ENCODE peak calls at places on chromosomes 13 and 19, in five cellular contexts. I, D, F, T and P are unnamed samples.

GRCh38 chr13:28301839-28302238 is 163.5 kb downstream of the PAN3 start:
- DNase-seq in I (no peak), D (no peak), T (peak), F (no peak), P (peak)

GRCh38 chr19:1648156-1648925 is 4.1 kb downstream of the TCF3 start:
- DNase-seq in F (no peak), I (no peak), T (no peak), D (peak), P (no peak)

GRCh38 chr19:16327501-16327900 is 2.9 kb downstream of the KLF2 start:
- DNase-seq in F (no peak), D (peak), I (no peak), T (no peak), P (no peak)

GRCh38 chr19:47427241-47428176 is 8.2 kb upstream of the MEIS3 start:
- DNase-seq in D (peak), F (peak), T (peak), I (peak), P (peak)

GRCh38 chr19:33296473-33297060 is 5.8 kb downstream of the CEBPA start:
- DNase-seq in T (no peak), I (no peak), F (no peak), D (no peak), P (no peak)

GRCh38 chr13:59680429-59681024 is 483.2 kb downstream of the DIAPH3 start:
- DNase-seq in D (no peak), I (peak), F (peak), T (peak), P (peak)

GRCh38 chr13:108200781-108201398 is 14.4 kb downstream of the LIG4 start:
- DNase-seq in D (no peak), I (peak), F (peak), T (no peak), P (no peak)

GRCh38 chr13:19182536-19182935 is 912 bp upstream of the TUBA3C start:
- DNase-seq in D (no peak), T (no peak), F (no peak), I (no peak), P (no peak)

GRCh38 chr13:51152713-51153112 is 41.6 kb upstream of the C13orf42 start:
- DNase-seq in F (no peak), D (no peak), T (no peak), I (peak), P (no peak)

GRCh38 chr13:83879431-83880171 is 2.7 kb downstream of the SLITRK1 start:
- DNase-seq in I (no peak), F (peak), D (no peak), T (peak), P (no peak)

GRCh38 chr13:29925457-29925856 is 75.0 kb upstream of the UBL3 start:
- DNase-seq in F (peak), I (peak), D (peak), T (no peak), P (no peak)

GRCh38 chr19:43820098-43820860 is 6.8 kb upstream of the ZNF283 start:
- DNase-seq in T (no peak), I (peak), F (peak), D (no peak), P (no peak)

GRCh38 chr13:111990362-111990761 is 76.6 kb upstream of the SOX1 start:
- DNase-seq in T (no peak), F (no peak), I (no peak), D (no peak), P (no peak)

GRCh38 chr19:50492303-50493052 is 15.8 kb upstream of the GARIN5A start:
- DNase-seq in F (no peak), D (no peak), I (peak), T (peak), P (no peak)

GRCh38 chr13:111177081-111177711 is 62.1 kb downstream of the ARHGEF7 start:
- DNase-seq in T (no peak), I (peak), D (peak), F (peak), P (peak)

GRCh38 chr13:110680852-110681251 is 25.1 kb downstream of the CARS2 start:
- DNase-seq in I (peak), F (peak), T (peak), D (no peak), P (peak)

GRCh38 chr19:17673937-17674799 is 14.0 kb downstream of the UNC13A start:
- DNase-seq in I (no peak), F (no peak), D (no peak), T (no peak), P (no peak)

GRCh38 chr19:38656171-38656981 is 8.9 kb downstream of the ACTN4 start:
- DNase-seq in I (peak), T (no peak), D (no peak), F (peak), P (peak)

GRCh38 chr19:27740396-27740795 is 1472.6 kb downstream of the UQCRFS1 start:
- DNase-seq in I (no peak), T (no peak), F (no peak), D (no peak), P (no peak)

GRCh38 chr13:54241719-54242118 is 1213.1 kb downstream of the OLFM4 start:
- DNase-seq in F (peak), D (no peak), T (no peak), I (no peak), P (no peak)

GRCh38 chr19:45346449-45346848 is 5.9 kb downstream of the KLC3 start:
- DNase-seq in T (peak), D (no peak), I (no peak), F (no peak), P (no peak)

GRCh38 chr19:15015946-15016542 is 33.2 kb upstream of the CASP14 start:
- DNase-seq in D (no peak), I (peak), T (peak), F (no peak), P (no peak)

DNA sequence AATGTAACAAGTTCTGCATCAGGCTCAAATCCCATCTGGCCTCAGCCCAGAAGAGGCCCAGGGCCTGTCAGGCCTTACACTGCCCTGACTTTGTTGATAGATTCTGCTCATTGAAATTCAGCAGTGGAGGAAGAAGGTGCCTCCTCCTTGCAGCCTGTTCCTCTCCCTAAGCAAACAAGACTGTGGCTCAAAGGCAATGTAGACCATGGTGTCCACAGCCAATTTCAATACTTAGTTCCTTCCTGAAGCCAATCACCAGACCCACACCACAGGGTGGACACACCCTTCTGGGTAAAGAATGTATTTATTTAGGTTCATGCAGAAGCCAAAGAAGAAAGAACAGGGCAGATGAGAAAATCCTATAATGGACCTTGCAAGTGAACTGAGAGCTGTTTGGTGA is 59.4 kb downstream of the LACC1 start:
- DNase-seq in F (no peak), D (no peak), T (no peak), I (no peak), P (no peak)
- H3K4me3 ChIP-seq in F (no peak), D (no peak), T (no peak), I (no peak), P (no peak)

DNA sequence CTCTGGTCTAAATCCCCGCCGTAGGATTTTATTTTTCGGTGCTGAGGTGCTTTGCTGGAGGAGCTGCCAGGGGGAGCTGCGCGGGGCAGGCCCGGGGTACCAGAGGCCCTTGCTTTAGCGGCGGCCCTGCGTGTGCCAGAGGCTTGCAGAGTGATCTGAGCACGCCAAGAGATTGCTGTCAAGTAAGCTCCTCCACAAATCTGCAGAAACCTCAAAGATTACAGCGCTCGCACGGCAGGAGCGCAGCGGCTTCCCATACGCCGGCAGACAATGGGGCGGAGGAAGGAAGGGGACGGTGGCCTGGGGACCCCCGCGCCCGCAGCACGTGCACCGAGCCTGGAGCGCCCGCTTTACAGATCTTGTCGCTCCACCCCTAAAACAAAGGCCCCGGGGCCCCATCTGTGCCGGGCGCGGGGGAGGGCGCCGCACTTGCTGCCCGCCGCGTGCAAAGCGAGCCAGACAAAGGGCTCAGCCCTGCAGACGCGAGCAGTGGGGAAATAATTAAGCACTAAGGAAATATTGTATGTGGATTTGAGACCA is 9.1 kb upstream of the C19orf12 start:
- DNase-seq in F (peak), I (peak), T (peak), D (no peak), P (no peak)
- H3K4me3 ChIP-seq in F (peak), I (peak), T (peak), D (no peak), P (peak)

DNA sequence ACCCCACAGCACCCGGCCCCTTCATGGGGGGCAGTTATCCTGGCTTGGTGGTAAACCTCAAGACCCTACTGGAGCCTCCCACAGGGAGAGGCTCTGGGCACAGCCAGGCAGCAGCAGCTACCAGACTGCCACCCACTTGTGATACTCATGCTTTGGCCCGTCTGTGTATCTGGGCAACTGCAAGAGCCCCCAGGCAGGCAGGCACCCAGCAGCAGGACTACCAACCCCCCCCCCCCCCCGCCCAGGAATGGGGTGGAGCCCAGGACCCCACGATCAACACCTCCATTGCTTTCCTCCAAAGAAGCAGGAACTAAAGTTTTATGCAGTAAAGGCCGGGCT is 896 bp upstream of the LYL1 start:
- DNase-seq in F (no peak), I (no peak), D (no peak), T (no peak), P (no peak)
- H3K4me3 ChIP-seq in F (no peak), I (no peak), D (no peak), T (no peak), P (no peak)

DNA sequence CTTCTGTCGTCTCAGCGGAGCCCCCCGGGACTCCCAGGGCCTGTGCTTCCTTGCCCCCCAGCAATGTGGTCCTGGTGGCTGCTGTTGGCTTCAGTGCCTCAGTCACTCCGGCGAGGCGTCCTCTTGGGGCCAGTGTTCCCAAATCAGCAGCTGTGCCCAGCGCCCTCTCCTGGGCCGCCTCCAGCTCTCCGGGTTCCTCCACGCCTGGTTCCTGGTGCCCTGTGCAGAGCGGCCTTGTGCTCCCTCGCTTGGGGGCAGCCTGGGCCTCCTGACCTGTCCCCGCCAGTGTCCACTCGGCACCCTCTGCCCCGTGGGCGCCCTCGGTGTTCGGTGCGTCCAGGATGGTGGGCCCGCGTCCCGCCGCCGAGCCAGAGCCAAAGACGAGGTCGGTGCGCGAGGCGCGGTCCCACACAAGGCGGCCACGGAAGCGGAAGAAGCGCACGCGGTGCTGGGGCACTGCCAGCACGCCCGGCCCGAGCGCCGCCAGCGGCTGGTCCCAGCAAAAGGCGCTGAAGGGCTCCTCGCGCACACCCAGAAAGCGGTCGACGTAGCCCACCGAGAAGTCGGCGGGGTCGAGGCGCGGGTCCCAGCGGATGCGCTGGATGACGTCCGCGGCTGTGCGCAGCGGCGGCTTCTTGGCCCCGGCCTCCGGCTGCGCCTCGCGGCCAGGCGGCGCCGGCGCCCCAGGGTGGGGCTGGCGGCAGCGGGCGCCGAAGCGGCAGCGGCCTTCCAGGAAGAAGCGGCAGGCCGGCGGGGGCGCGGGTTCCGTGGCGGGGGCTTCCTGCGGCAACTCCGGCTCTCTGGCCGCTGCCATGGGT is 656 bp downstream of the LENG9 start:
- DNase-seq in F (peak), I (peak), D (peak), T (peak), P (no peak)
- H3K4me3 ChIP-seq in F (peak), I (peak), D (peak), T (peak), P (peak)

GRCh38 chr19:56594446-56594782 is 688 bp upstream of the ZNF71 start:
- DNase-seq in T (no peak), D (no peak), F (no peak), I (no peak), P (no peak)
- H3K4me3 ChIP-seq in T (peak), D (no peak), F (peak), I (no peak), P (peak)

DNA sequence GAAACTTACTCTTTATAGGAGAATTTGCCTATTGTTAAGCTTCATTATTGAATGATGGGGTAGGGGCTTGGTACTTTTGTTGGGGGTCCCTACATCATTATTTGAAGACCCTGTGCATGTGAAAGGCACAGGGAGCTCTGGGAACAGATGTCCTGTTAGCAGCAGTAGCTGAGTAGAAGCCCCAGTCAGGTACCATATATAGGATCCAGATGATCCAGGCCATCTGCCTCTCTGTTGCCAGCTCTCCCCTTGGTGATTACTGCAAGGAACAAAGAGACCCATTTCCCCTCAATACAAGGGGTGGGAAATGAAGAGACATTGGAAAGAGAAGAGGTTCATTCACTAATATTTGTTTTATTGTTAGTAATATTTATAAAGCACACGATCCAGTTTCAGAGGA is 4.4 kb upstream of the MTMR6 start:
- DNase-seq in D (no peak), T (no peak), I (no peak), F (no peak), P (no peak)
- H3K4me3 ChIP-seq in D (no peak), T (no peak), I (no peak), F (no peak), P (no peak)

GRCh38 chr19:42132851-42133528 is 744 bp upstream of the POU2F2 start:
- DNase-seq in D (peak), F (peak), I (peak), T (peak), P (peak)

GRCh38 chr19:42132030-42132628 is at the start of gene POU2F2:
- DNase-seq in T (peak), I (no peak), F (peak), D (peak), P (peak)

GRCh38 chr19:42131149-42132029 is 857 bp downstream of the POU2F2 start:
- DNase-seq in F (peak), T (no peak), D (no peak), I (no peak), P (no peak)

GRCh38 chr19:42129399-42130253 is 2.6 kb downstream of the POU2F2 start:
- DNase-seq in D (peak), I (peak), T (no peak), F (peak), P (no peak)

GRCh38 chr19:42130254-42130573 is 2.0 kb downstream of the POU2F2 start:
- DNase-seq in F (no peak), T (no peak), D (no peak), I (no peak), P (no peak)
- H3K4me3 ChIP-seq in F (no peak), T (no peak), D (no peak), I (no peak), P (no peak)

GRCh38 chr13:20703785-20704458 is 423 bp downstream of the IL17D start:
- DNase-seq in I (peak), F (peak), D (peak), T (peak), P (peak)

GRCh38 chr13:20702945-20703784 is at the start of gene IL17D:
- DNase-seq in D (peak), F (no peak), I (no peak), T (peak), P (no peak)

GRCh38 chr13:20702530-20702929 is 969 bp upstream of the IL17D start:
- DNase-seq in F (no peak), D (no peak), T (no peak), I (no peak), P (no peak)

GRCh38 chr13:20706661-20707060 is 3.2 kb downstream of the IL17D start:
- DNase-seq in T (no peak), D (no peak), F (no peak), I (no peak), P (no peak)

DNA sequence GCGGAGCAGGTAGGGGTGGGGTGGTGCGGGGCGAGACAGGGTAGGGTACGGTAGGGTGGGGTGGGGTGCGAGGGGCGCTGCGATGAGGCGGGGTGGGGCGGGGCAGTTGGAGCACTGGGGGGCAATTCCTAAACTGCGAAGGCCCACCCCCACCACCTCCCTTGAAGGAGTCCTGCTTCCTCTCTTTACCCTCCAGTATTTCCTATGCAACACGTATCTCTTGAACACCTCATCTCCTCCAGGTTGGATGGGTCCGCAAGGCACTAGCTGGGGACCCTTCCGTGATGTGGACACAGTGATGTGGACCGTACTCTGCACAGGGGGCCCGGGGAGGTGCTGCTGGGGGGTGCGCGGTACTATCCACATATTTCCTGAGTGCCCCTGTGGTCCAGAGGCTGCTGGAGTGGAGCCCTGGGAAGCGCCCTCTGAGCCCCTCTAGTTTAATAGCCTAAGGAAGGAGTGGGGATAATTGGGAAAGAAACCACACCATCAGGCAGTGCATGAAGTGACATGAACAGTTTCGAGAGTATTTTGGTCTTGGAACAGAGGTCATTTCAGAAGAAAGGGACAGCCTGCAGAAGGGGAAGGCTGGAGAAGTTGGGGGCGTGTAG is 1.1 kb downstream of the IL17D start:
- DNase-seq in T (no peak), I (no peak), F (no peak), D (no peak), P (no peak)
- H3K4me3 ChIP-seq in T (peak), I (peak), F (peak), D (no peak), P (peak)

DNA sequence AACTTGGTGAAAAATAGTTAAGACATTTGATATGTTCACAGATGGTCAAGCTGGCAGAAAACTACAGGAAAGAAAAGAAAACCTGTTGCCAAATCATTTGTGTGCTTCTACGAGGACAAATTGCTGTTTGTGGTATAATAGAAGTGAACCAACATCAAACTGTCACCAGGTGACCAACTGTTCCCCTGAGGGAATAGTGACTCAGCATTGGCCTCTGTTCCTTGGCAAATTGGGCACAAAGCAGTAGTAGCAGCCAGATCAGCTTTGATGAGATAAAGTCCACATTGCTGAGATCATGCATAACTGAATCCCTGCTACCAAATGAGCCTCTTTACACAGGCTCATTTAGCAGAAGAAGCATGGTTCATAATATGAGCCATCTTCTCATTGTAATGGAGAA is 103.5 kb downstream of the POSTN start:
- DNase-seq in T (no peak), D (no peak), I (peak), F (peak), P (no peak)
- H3K4me3 ChIP-seq in T (no peak), D (no peak), I (no peak), F (no peak), P (no peak)